ENCODE peak calls at places on chromosome 20, in five cellular contexts. R, W, Z, K and X are unnamed samples.
A peak's percentile ranks its signal among the peaks of the same experiment; 100 is the strongest.

GRCh38 chr20:51327251-51327841 is 215.2 kb downstream of the NFATC2 start:
- DNase-seq in R (peak; percentile 55), W (no peak), Z (no peak), K (no peak), X (peak; percentile 44)

GRCh38 chr20:36865076-36865860 is 10.7 kb upstream of the TLDC2 start:
- DNase-seq in K (no peak), Z (no peak), W (no peak), R (no peak), X (no peak)

GRCh38 chr20:47093567-47093966 is 198.9 kb downstream of the EYA2 start:
- DNase-seq in R (no peak), Z (no peak), K (no peak), W (no peak), X (no peak)

GRCh38 chr20:17762873-17763557 is 63.2 kb downstream of the BANF2 start:
- DNase-seq in Z (no peak), W (no peak), K (no peak), R (no peak), X (peak; percentile 45)

GRCh38 chr20:57312138-57312537 is 17.5 kb upstream of the SPO11 start:
- DNase-seq in K (no peak), W (no peak), Z (no peak), R (no peak), X (no peak)

GRCh38 chr20:58439974-58440767 is 51.1 kb downstream of the VAPB start:
- DNase-seq in Z (no peak), R (no peak), W (no peak), K (no peak), X (no peak)

GRCh38 chr20:58271596-58272460 is 37.7 kb upstream of the RAB22A start:
- DNase-seq in K (no peak), W (no peak), R (no peak), Z (no peak), X (no peak)

GRCh38 chr20:8443464-8444072 is 311.5 kb downstream of the PLCB1 start:
- DNase-seq in R (no peak), W (no peak), Z (no peak), K (no peak), X (no peak)

GRCh38 chr20:4550740-4551139 is 171.0 kb upstream of the PRND start:
- DNase-seq in K (no peak), Z (no peak), R (no peak), W (no peak), X (peak; percentile 92)

GRCh38 chr20:53163486-53163885 is 191.3 kb downstream of the TSHZ2 start:
- DNase-seq in W (no peak), R (peak; percentile 43), Z (no peak), K (no peak), X (peak; percentile 35)

GRCh38 chr20:48738399-48739304 is 89.1 kb downstream of the PREX1 start:
- DNase-seq in Z (peak; percentile 50), W (no peak), K (no peak), R (no peak), X (no peak)

GRCh38 chr20:44450279-44450937 is 25.3 kb upstream of the TTPAL start:
- DNase-seq in Z (no peak), R (no peak), K (no peak), W (no peak), X (no peak)

GRCh38 chr20:10591956-10592521 is 81.8 kb downstream of the JAG1 start:
- DNase-seq in W (no peak), Z (no peak), R (no peak), K (no peak), X (no peak)

GRCh38 chr20:1993986-1994385 is at the start of gene PDYN:
- DNase-seq in Z (no peak), K (no peak), W (no peak), R (no peak), X (no peak)

GRCh38 chr20:58888521-58889333 is 36.2 kb downstream of the GNAS start:
- DNase-seq in W (peak; percentile 68), Z (peak; percentile 67), K (peak; percentile 72), R (no peak), X (peak; percentile 55)

GRCh38 chr20:51318058-51318960 is 224.2 kb downstream of the NFATC2 start:
- DNase-seq in R (no peak), Z (peak; percentile 26), W (peak; percentile 83), K (no peak), X (no peak)